ENCODE peak calls at places on chromosome 19, in ten cellular contexts. One of them, this sample, is unnamed.

GRCh38 chr19:46823049-46823448 is 27.6 kb downstream of the AP2S1 start:
- DNase-seq in occipital lobe: no peak
- DNase-seq in mucosa of descending colon: no peak
- DNase-seq in left lung: no peak
- DNase-seq in NCI-H460: no peak
- DNase-seq in HS-5: no peak
- DNase-seq in kidney epithelial cell: no peak
- DNase-seq in H7: no peak
- DNase-seq in T-helper 2 cell: no peak
- DNase-seq in nucleus accumbens: no peak
- DNase-seq in this sample: no peak

GRCh38 chr19:41601771-41602170 is 25.1 kb downstream of the CEACAM4 start:
- DNase-seq in NCI-H460: no peak
- DNase-seq in left lung: no peak
- DNase-seq in kidney epithelial cell: no peak
- DNase-seq in occipital lobe: no peak
- DNase-seq in HS-5: no peak
- DNase-seq in H7: no peak
- DNase-seq in nucleus accumbens: no peak
- DNase-seq in mucosa of descending colon: no peak
- DNase-seq in T-helper 2 cell: no peak
- DNase-seq in this sample: no peak

GRCh38 chr19:670609-671075 is 5.5 kb upstream of the FSTL3 start:
- DNase-seq in left lung: no peak
- DNase-seq in nucleus accumbens: no peak
- DNase-seq in kidney epithelial cell: no peak
- DNase-seq in occipital lobe: no peak
- DNase-seq in mucosa of descending colon: no peak
- DNase-seq in NCI-H460: no peak
- DNase-seq in H7: peak; percentile 91
- DNase-seq in T-helper 2 cell: no peak
- DNase-seq in HS-5: no peak
- DNase-seq in this sample: no peak

GRCh38 chr19:17863520-17864182 is 3.9 kb downstream of the RPL18A start:
- DNase-seq in H7: no peak
- DNase-seq in nucleus accumbens: no peak
- DNase-seq in NCI-H460: no peak
- DNase-seq in HS-5: no peak
- DNase-seq in mucosa of descending colon: no peak
- DNase-seq in occipital lobe: no peak
- DNase-seq in kidney epithelial cell: no peak
- DNase-seq in T-helper 2 cell: no peak
- DNase-seq in left lung: no peak
- DNase-seq in this sample: no peak

GRCh38 chr19:29833614-29834261 is 21.9 kb downstream of the CCNE1 start:
- DNase-seq in left lung: no peak
- DNase-seq in H7: no peak
- DNase-seq in NCI-H460: no peak
- DNase-seq in occipital lobe: no peak
- DNase-seq in T-helper 2 cell: no peak
- DNase-seq in mucosa of descending colon: no peak
- DNase-seq in HS-5: no peak
- DNase-seq in nucleus accumbens: no peak
- DNase-seq in kidney epithelial cell: no peak
- DNase-seq in this sample: no peak

GRCh38 chr19:3123956-3124355 is 11.9 kb upstream of the GNA15 start:
- DNase-seq in HS-5: no peak
- DNase-seq in occipital lobe: no peak
- DNase-seq in NCI-H460: no peak
- DNase-seq in nucleus accumbens: no peak
- DNase-seq in left lung: peak; percentile 52
- DNase-seq in H7: no peak
- DNase-seq in T-helper 2 cell: no peak
- DNase-seq in mucosa of descending colon: peak; percentile 25
- DNase-seq in kidney epithelial cell: no peak
- DNase-seq in this sample: no peak

GRCh38 chr19:16589917-16590316 is 17.7 kb upstream of the SLC35E1 start:
- DNase-seq in occipital lobe: no peak
- DNase-seq in mucosa of descending colon: no peak
- DNase-seq in left lung: peak; percentile 61
- DNase-seq in nucleus accumbens: no peak
- DNase-seq in NCI-H460: no peak
- DNase-seq in kidney epithelial cell: no peak
- DNase-seq in H7: peak; percentile 43
- DNase-seq in HS-5: no peak
- DNase-seq in T-helper 2 cell: no peak
- DNase-seq in this sample: no peak

GRCh38 chr19:48745208-48745995 is 1.3 kb downstream of the IZUMO1 start:
- DNase-seq in occipital lobe: peak; percentile 49
- DNase-seq in left lung: peak; percentile 42
- DNase-seq in NCI-H460: peak; percentile 35
- DNase-seq in HS-5: no peak
- DNase-seq in nucleus accumbens: peak; percentile 29
- DNase-seq in mucosa of descending colon: no peak
- DNase-seq in kidney epithelial cell: no peak
- DNase-seq in T-helper 2 cell: peak; percentile 36
- DNase-seq in H7: peak; percentile 82
- DNase-seq in this sample: no peak

GRCh38 chr19:34345934-34346333 is 19.1 kb upstream of the GPI start:
- DNase-seq in kidney epithelial cell: no peak
- DNase-seq in occipital lobe: peak; percentile 59
- DNase-seq in mucosa of descending colon: peak; percentile 83
- DNase-seq in nucleus accumbens: peak; percentile 70
- DNase-seq in T-helper 2 cell: peak; percentile 44
- DNase-seq in left lung: peak; percentile 44
- DNase-seq in HS-5: no peak
- DNase-seq in NCI-H460: peak; percentile 51
- DNase-seq in H7: peak; percentile 96
- DNase-seq in this sample: no peak

GRCh38 chr19:29074579-29074978 is 138.4 kb downstream of the UQCRFS1 start:
- DNase-seq in kidney epithelial cell: no peak
- DNase-seq in H7: no peak
- DNase-seq in NCI-H460: no peak
- DNase-seq in nucleus accumbens: no peak
- DNase-seq in mucosa of descending colon: no peak
- DNase-seq in left lung: no peak
- DNase-seq in T-helper 2 cell: no peak
- DNase-seq in occipital lobe: no peak
- DNase-seq in HS-5: no peak
- DNase-seq in this sample: no peak

GRCh38 chr19:17243854-17244617 is 1.7 kb downstream of the NR2F6 start:
- DNase-seq in T-helper 2 cell: no peak
- DNase-seq in H7: peak; percentile 86
- DNase-seq in kidney epithelial cell: no peak
- DNase-seq in occipital lobe: no peak
- DNase-seq in left lung: no peak
- DNase-seq in nucleus accumbens: no peak
- DNase-seq in NCI-H460: no peak
- DNase-seq in mucosa of descending colon: peak; percentile 75
- DNase-seq in HS-5: no peak
- DNase-seq in this sample: no peak

GRCh38 chr19:48818234-48818823 is 7.5 kb upstream of the BCAT2 start:
- DNase-seq in occipital lobe: no peak
- DNase-seq in nucleus accumbens: no peak
- DNase-seq in HS-5: no peak
- DNase-seq in kidney epithelial cell: no peak
- DNase-seq in H7: no peak
- DNase-seq in NCI-H460: no peak
- DNase-seq in mucosa of descending colon: peak; percentile 52
- DNase-seq in T-helper 2 cell: no peak
- DNase-seq in left lung: no peak
- DNase-seq in this sample: no peak

GRCh38 chr19:37007587-37008220 is 70.5 kb upstream of the ZNF420 start:
- DNase-seq in H7: no peak
- DNase-seq in occipital lobe: no peak
- DNase-seq in T-helper 2 cell: peak; percentile 4
- DNase-seq in NCI-H460: no peak
- DNase-seq in nucleus accumbens: peak; percentile 42
- DNase-seq in mucosa of descending colon: peak; percentile 60
- DNase-seq in left lung: peak; percentile 81
- DNase-seq in HS-5: no peak
- DNase-seq in kidney epithelial cell: no peak
- DNase-seq in this sample: no peak

GRCh38 chr19:36032251-36033104 is at the start of gene CLIP3:
- DNase-seq in left lung: no peak
- DNase-seq in occipital lobe: peak; percentile 80
- DNase-seq in HS-5: no peak
- DNase-seq in NCI-H460: no peak
- DNase-seq in nucleus accumbens: peak; percentile 86
- DNase-seq in T-helper 2 cell: no peak
- DNase-seq in H7: peak; percentile 100
- DNase-seq in kidney epithelial cell: no peak
- DNase-seq in mucosa of descending colon: peak; percentile 56
- DNase-seq in this sample: no peak

GRCh38 chr19:40610396-40611064 is 9.4 kb downstream of the LTBP4 start:
- DNase-seq in T-helper 2 cell: peak; percentile 78
- DNase-seq in kidney epithelial cell: no peak
- DNase-seq in mucosa of descending colon: peak; percentile 82
- DNase-seq in nucleus accumbens: peak; percentile 32
- DNase-seq in left lung: peak; percentile 87
- DNase-seq in H7: no peak
- DNase-seq in HS-5: no peak
- DNase-seq in occipital lobe: no peak
- DNase-seq in NCI-H460: no peak
- DNase-seq in this sample: peak; percentile 63

GRCh38 chr19:308471-309205 is 17.4 kb upstream of the PLPP2 start:
- DNase-seq in H7: peak; percentile 57
- DNase-seq in HS-5: no peak
- DNase-seq in nucleus accumbens: no peak
- DNase-seq in kidney epithelial cell: no peak
- DNase-seq in left lung: peak; percentile 78
- DNase-seq in T-helper 2 cell: no peak
- DNase-seq in occipital lobe: no peak
- DNase-seq in NCI-H460: no peak
- DNase-seq in mucosa of descending colon: no peak
- DNase-seq in this sample: no peak

GRCh38 chr19:45772130-45772880 is 3.3 kb upstream of the SIX5 start:
- DNase-seq in occipital lobe: no peak
- DNase-seq in nucleus accumbens: no peak
- DNase-seq in T-helper 2 cell: no peak
- DNase-seq in left lung: no peak
- DNase-seq in H7: peak; percentile 52
- DNase-seq in NCI-H460: no peak
- DNase-seq in kidney epithelial cell: no peak
- DNase-seq in mucosa of descending colon: peak; percentile 30
- DNase-seq in HS-5: no peak
- DNase-seq in this sample: peak; percentile 47

GRCh38 chr19:45464861-45465427 is 2.9 kb upstream of the FOSB start:
- DNase-seq in HS-5: no peak
- DNase-seq in mucosa of descending colon: no peak
- DNase-seq in kidney epithelial cell: no peak
- DNase-seq in H7: peak; percentile 50
- DNase-seq in NCI-H460: no peak
- DNase-seq in left lung: no peak
- DNase-seq in T-helper 2 cell: no peak
- DNase-seq in nucleus accumbens: no peak
- DNase-seq in occipital lobe: no peak
- DNase-seq in this sample: no peak

GRCh38 chr19:18596752-18597157 is 8.2 kb downstream of the REX1BD start:
- DNase-seq in mucosa of descending colon: peak; percentile 76
- DNase-seq in occipital lobe: no peak
- DNase-seq in nucleus accumbens: no peak
- DNase-seq in T-helper 2 cell: no peak
- DNase-seq in NCI-H460: no peak
- DNase-seq in HS-5: no peak
- DNase-seq in H7: peak; percentile 96
- DNase-seq in kidney epithelial cell: no peak
- DNase-seq in left lung: peak; percentile 85
- DNase-seq in this sample: peak; percentile 62

GRCh38 chr19:5526691-5527090 is 41.1 kb downstream of the TINCR start:
- DNase-seq in NCI-H460: no peak
- DNase-seq in HS-5: no peak
- DNase-seq in H7: no peak
- DNase-seq in T-helper 2 cell: no peak
- DNase-seq in nucleus accumbens: no peak
- DNase-seq in occipital lobe: no peak
- DNase-seq in kidney epithelial cell: no peak
- DNase-seq in left lung: no peak
- DNase-seq in mucosa of descending colon: no peak
- DNase-seq in this sample: no peak

GRCh38 chr19:18967358-18968146 is 26.5 kb upstream of the HOMER3 start:
- DNase-seq in kidney epithelial cell: peak; percentile 76
- DNase-seq in H7: no peak
- DNase-seq in nucleus accumbens: peak; percentile 2
- DNase-seq in mucosa of descending colon: no peak
- DNase-seq in occipital lobe: no peak
- DNase-seq in T-helper 2 cell: no peak
- DNase-seq in NCI-H460: no peak
- DNase-seq in HS-5: no peak
- DNase-seq in left lung: no peak
- DNase-seq in this sample: no peak

GRCh38 chr19:38691938-38692457 is 44.5 kb downstream of the ACTN4 start:
- DNase-seq in occipital lobe: no peak
- DNase-seq in left lung: no peak
- DNase-seq in T-helper 2 cell: no peak
- DNase-seq in nucleus accumbens: no peak
- DNase-seq in H7: no peak
- DNase-seq in mucosa of descending colon: no peak
- DNase-seq in HS-5: no peak
- DNase-seq in kidney epithelial cell: peak; percentile 84
- DNase-seq in NCI-H460: peak; percentile 73
- DNase-seq in this sample: peak; percentile 85

GRCh38 chr19:47713046-47714021 is at the start of gene EHD2:
- DNase-seq in occipital lobe: peak; percentile 6
- DNase-seq in kidney epithelial cell: no peak
- DNase-seq in H7: peak; percentile 97
- DNase-seq in HS-5: no peak
- DNase-seq in NCI-H460: no peak
- DNase-seq in left lung: peak; percentile 91
- DNase-seq in mucosa of descending colon: peak; percentile 69
- DNase-seq in T-helper 2 cell: no peak
- DNase-seq in nucleus accumbens: peak; percentile 3
- DNase-seq in this sample: no peak

GRCh38 chr19:34480491-34480890 is 1.1 kb upstream of the WTIP start:
- DNase-seq in kidney epithelial cell: no peak
- DNase-seq in mucosa of descending colon: no peak
- DNase-seq in HS-5: no peak
- DNase-seq in occipital lobe: no peak
- DNase-seq in nucleus accumbens: no peak
- DNase-seq in NCI-H460: no peak
- DNase-seq in left lung: peak; percentile 50
- DNase-seq in H7: no peak
- DNase-seq in T-helper 2 cell: no peak
- DNase-seq in this sample: no peak

GRCh38 chr19:41774515-41774980 is 19.2 kb downstream of the CEACAM6 start:
- DNase-seq in NCI-H460: no peak
- DNase-seq in occipital lobe: no peak
- DNase-seq in H7: no peak
- DNase-seq in T-helper 2 cell: peak; percentile 36
- DNase-seq in mucosa of descending colon: peak; percentile 71
- DNase-seq in kidney epithelial cell: peak; percentile 10
- DNase-seq in nucleus accumbens: no peak
- DNase-seq in left lung: no peak
- DNase-seq in HS-5: no peak
- DNase-seq in this sample: peak; percentile 81

GRCh38 chr19:13089139-13089856 is 13.4 kb downstream of the LYL1 start:
- DNase-seq in NCI-H460: no peak
- DNase-seq in kidney epithelial cell: no peak
- DNase-seq in T-helper 2 cell: no peak
- DNase-seq in occipital lobe: no peak
- DNase-seq in left lung: no peak
- DNase-seq in mucosa of descending colon: no peak
- DNase-seq in HS-5: no peak
- DNase-seq in H7: peak; percentile 94
- DNase-seq in nucleus accumbens: no peak
- DNase-seq in this sample: peak; percentile 48

GRCh38 chr19:53864308-53864836 is 3.3 kb upstream of the MYADM start:
- DNase-seq in H7: peak; percentile 11
- DNase-seq in kidney epithelial cell: no peak
- DNase-seq in left lung: no peak
- DNase-seq in HS-5: no peak
- DNase-seq in occipital lobe: peak; percentile 25
- DNase-seq in NCI-H460: no peak
- DNase-seq in T-helper 2 cell: no peak
- DNase-seq in mucosa of descending colon: peak; percentile 43
- DNase-seq in nucleus accumbens: peak; percentile 67
- DNase-seq in this sample: no peak

GRCh38 chr19:38233740-38234251 is 9.8 kb upstream of the DPF1 start:
- DNase-seq in H7: peak; percentile 95
- DNase-seq in mucosa of descending colon: peak; percentile 88
- DNase-seq in kidney epithelial cell: no peak
- DNase-seq in left lung: peak; percentile 95
- DNase-seq in NCI-H460: peak; percentile 69
- DNase-seq in occipital lobe: peak; percentile 59
- DNase-seq in T-helper 2 cell: peak; percentile 30
- DNase-seq in nucleus accumbens: peak; percentile 51
- DNase-seq in HS-5: no peak
- DNase-seq in this sample: no peak

This sample was measured in RWPE2.